ENCODE peak calls at places on chromosomes 6 and 20, in four cellular contexts. H is body of pancreas, C is kidney, T is cardiac muscle cell. I is an unnamed sample.

GRCh38 chr20:4008877-4009276 is 6.5 kb downstream of the RNF24 start:
- DNase-seq in H (no peak), C (no peak), T (no peak), I (no peak)

GRCh38 chr20:33299111-33299603 is 16.1 kb downstream of the BPIFB1 start:
- DNase-seq in T (peak; percentile 79), H (peak; percentile 61), C (peak; percentile 83), I (peak; percentile 69)

GRCh38 chr6:11042750-11043551 is 1.2 kb downstream of the ELOVL2 start:
- DNase-seq in H (no peak), T (no peak), C (no peak), I (no peak)

GRCh38 chr6:164401871-164402270 is 907.5 kb downstream of the C6orf118 start:
- DNase-seq in H (no peak), T (no peak), C (no peak), I (no peak)

GRCh38 chr6:77173472-77174074 is 289.7 kb downstream of the HTR1B start:
- DNase-seq in H (no peak), C (peak; percentile 39), T (peak; percentile 2), I (no peak)

GRCh38 chr6:75493400-75494064 is at the start of gene FILIP1:
- DNase-seq in H (peak; percentile 73), C (peak; percentile 60), T (peak; percentile 97), I (no peak)

GRCh38 chr6:53956068-53956711 is 155.1 kb upstream of the MLIP start:
- DNase-seq in C (peak; percentile 78), T (peak; percentile 84), H (peak; percentile 69), I (peak; percentile 44)

GRCh38 chr6:17656092-17656491 is 50.6 kb downstream of the NUP153 start:
- DNase-seq in H (no peak), T (peak; percentile 17), C (no peak), I (peak; percentile 9)

GRCh38 chr6:146363838-146364607 is 179.6 kb upstream of the RAB32 start:
- DNase-seq in C (no peak), H (no peak), T (no peak), I (no peak)

GRCh38 chr6:117624869-117625481 is 22.7 kb upstream of the GOPC start:
- DNase-seq in H (no peak), C (no peak), T (peak; percentile 5), I (no peak)

GRCh38 chr6:155939253-155939652 is 483.6 kb upstream of the NOX3 start:
- DNase-seq in H (no peak), T (no peak), C (no peak), I (no peak)

GRCh38 chr6:75337805-75338204 is 53.2 kb upstream of the TMEM30A start:
- DNase-seq in C (no peak), T (no peak), H (no peak), I (no peak)

GRCh38 chr6:4780360-4780812 is 4.2 kb downstream of the CDYL start:
- DNase-seq in T (no peak), C (no peak), H (no peak), I (peak; percentile 55)

GRCh38 chr6:39906318-39906761 is 27.9 kb downstream of the MOCS1 start:
- DNase-seq in C (no peak), H (peak; percentile 65), T (no peak), I (no peak)

GRCh38 chr6:11033825-11034224 is 10.3 kb downstream of the ELOVL2 start:
- DNase-seq in C (no peak), H (no peak), T (no peak), I (peak; percentile 64)

GRCh38 chr6:33306356-33306755 is 7.5 kb downstream of the TAPBP start:
- DNase-seq in C (no peak), H (no peak), T (no peak), I (no peak)

GRCh38 chr6:134317471-134318131 is at the start of gene SGK1:
- DNase-seq in T (peak; percentile 25), C (no peak), H (peak; percentile 26), I (no peak)

GRCh38 chr6:2952557-2953095 is 18.7 kb downstream of the SERPINB6 start:
- DNase-seq in C (peak; percentile 91), T (peak; percentile 67), H (peak; percentile 78), I (peak; percentile 95)

GRCh38 chr6:127784468-127784867 is 116.4 kb downstream of the THEMIS start:
- DNase-seq in T (no peak), H (no peak), C (no peak), I (no peak)

GRCh38 chr6:8193541-8193940 is 91.2 kb upstream of the EEF1E1 start:
- DNase-seq in H (no peak), T (no peak), C (no peak), I (peak; percentile 61)

GRCh38 chr6:105259912-105260889 is 80.4 kb upstream of the POPDC3 start:
- DNase-seq in T (no peak), C (no peak), H (no peak), I (no peak)

GRCh38 chr6:45076217-45076616 is 251.9 kb upstream of the RUNX2 start:
- DNase-seq in C (no peak), T (no peak), H (no peak), I (no peak)

GRCh38 chr20:1302578-1303541 is 26.1 kb downstream of the SDCBP2 start:
- DNase-seq in T (no peak), C (no peak), H (no peak), I (no peak)

GRCh38 chr6:11616200-11616611 is 78.7 kb downstream of the TMEM170B start:
- DNase-seq in T (no peak), C (no peak), H (no peak), I (peak; percentile 96)

GRCh38 chr20:32028647-32029372 is 18.6 kb downstream of the CCM2L start:
- DNase-seq in C (no peak), T (peak; percentile 77), H (no peak), I (no peak)

GRCh38 chr6:4670295-4670694 is 105.9 kb upstream of the CDYL start:
- DNase-seq in H (no peak), T (no peak), C (no peak), I (no peak)

GRCh38 chr6:15769471-15770088 is 106.8 kb upstream of the DTNBP1 start:
- DNase-seq in C (no peak), H (no peak), T (no peak), I (no peak)

GRCh38 chr6:145809211-145809610 is 5.4 kb downstream of the FBXO30 start:
- DNase-seq in T (no peak), H (no peak), C (no peak), I (no peak)

GRCh38 chr6:42370323-42370985 is 81.3 kb downstream of the TRERF1 start:
- DNase-seq in T (no peak), H (no peak), C (no peak), I (no peak)
- H3K4me1 ChIP-seq in T (peaks cover 48% of the 10 kb centered on the region), H (no peaks in the 10 kb centered on the region), C (peaks cover 4% of the 10 kb centered on the region), I (peaks cover 49% of the 10 kb centered on the region)

DNA sequence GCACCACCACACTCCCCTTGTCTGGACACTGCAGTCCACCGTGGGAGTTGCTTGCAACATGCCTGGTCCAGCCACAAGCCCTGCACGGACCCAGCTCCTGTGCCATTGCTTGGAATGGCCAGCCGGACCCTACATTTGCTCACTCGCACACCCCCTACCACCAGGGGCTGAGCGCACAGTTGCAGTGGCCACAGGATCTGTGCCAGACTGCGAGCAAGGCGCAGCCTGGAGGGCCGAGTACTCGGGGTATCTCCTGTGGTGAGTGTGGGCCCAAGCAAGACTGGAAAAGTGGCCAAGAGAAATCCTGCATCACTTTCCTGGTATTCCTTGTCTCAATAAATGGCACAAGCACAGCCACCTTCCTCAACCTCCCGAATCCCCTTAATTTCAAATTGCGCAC is 85.4 kb upstream of the SAMD5 start:
- DNase-seq in H (no peak), T (no peak), C (no peak), I (no peak)
- H3K4me1 ChIP-seq in H (no peaks in the 10 kb centered on the region), T (no peaks in the 10 kb centered on the region), C (no peaks in the 10 kb centered on the region), I (no peaks in the 10 kb centered on the region)

GRCh38 chr20:49687595-49688567 is 25.8 kb downstream of the B4GALT5 start:
- DNase-seq in H (no peak), C (no peak), T (no peak), I (no peak)

GRCh38 chr20:49693435-49694171 is 20.1 kb downstream of the B4GALT5 start:
- DNase-seq in C (no peak), H (no peak), T (no peak), I (no peak)

GRCh38 chr20:49691818-49692568 is 21.7 kb downstream of the B4GALT5 start:
- DNase-seq in C (no peak), T (no peak), H (no peak), I (no peak)

GRCh38 chr20:49692941-49693340 is 20.7 kb downstream of the B4GALT5 start:
- DNase-seq in H (no peak), T (no peak), C (no peak), I (no peak)

GRCh38 chr20:49690899-49691620 is 22.6 kb downstream of the B4GALT5 start:
- DNase-seq in T (no peak), H (peak; percentile 89), C (no peak), I (no peak)
- H3K4me1 ChIP-seq in T (peaks cover 3% of the 10 kb centered on the region), H (peaks cover 89% of the 10 kb centered on the region), C (peaks cover 45% of the 10 kb centered on the region), I (peaks cover 2% of the 10 kb centered on the region)

GRCh38 chr6:148523551-148523950 is 180.9 kb downstream of the SASH1 start:
- DNase-seq in C (no peak), T (peak; percentile 44), H (no peak), I (peak; percentile 12)
- H3K4me1 ChIP-seq in C (no peaks in the 10 kb centered on the region), T (peaks cover 10% of the 10 kb centered on the region), H (peaks cover 14% of the 10 kb centered on the region), I (peaks cover 50% of the 10 kb centered on the region)

DNA sequence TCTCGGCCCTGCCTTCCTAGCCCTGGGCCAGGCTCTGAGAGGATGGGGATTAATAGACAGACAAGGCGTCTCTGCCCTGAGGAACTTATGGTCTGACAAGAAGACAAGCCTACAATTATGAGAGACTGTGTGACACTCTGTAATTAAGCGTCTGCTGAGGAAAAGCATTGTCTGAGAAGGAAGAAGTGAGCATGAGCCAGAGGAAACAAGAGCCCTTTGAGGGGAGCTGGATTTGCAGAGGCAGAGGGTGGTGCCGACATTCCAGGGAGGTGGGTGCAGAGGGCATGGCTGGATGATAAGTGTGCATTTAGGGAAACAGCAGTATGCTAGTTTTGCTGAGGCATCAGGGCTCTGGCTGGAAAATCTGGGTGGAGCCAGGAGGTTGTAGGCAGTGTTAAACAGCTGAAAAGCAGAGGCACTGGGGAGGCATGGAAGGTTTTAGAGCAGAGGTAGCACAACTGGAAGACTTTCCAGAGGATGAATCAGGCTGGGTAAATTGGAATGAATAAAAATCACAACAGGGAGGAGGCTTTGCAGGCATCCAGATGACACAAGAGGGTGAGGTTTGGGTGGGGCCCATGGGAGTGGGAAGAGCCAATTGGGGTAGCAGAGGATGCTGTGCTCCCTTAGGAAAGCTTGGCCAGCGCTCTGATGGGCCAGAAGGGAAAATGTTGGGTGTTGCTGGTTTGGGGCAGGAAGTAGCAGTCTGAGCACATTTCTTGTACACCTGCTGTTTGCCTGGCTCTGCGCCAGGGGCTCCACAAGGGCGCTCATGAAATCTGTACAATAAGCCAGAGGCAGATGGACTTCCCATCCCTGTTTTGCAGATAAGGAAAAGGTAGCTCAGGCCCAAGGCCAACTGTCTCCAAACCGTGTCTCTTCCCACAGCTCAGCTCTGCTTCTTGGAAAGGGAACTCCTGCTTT is 74.0 kb upstream of the MYL9 start:
- DNase-seq in T (no peak), H (peak; percentile 70), C (no peak), I (no peak)
- H3K4me1 ChIP-seq in T (peaks cover 20% of the 10 kb centered on the region), H (peaks cover 95% of the 10 kb centered on the region), C (peaks cover 43% of the 10 kb centered on the region), I (peaks cover 76% of the 10 kb centered on the region)

GRCh38 chr6:14408491-14408890 is 290.9 kb downstream of the CD83 start:
- DNase-seq in H (no peak), T (no peak), C (no peak), I (no peak)
- H3K4me1 ChIP-seq in H (no peaks in the 10 kb centered on the region), T (no peaks in the 10 kb centered on the region), C (no peaks in the 10 kb centered on the region), I (no peaks in the 10 kb centered on the region)